ENCODE peak calls at places on chromosomes 11 and 22, in four cellular contexts. I is A549; C is prostate gland; R is activated naive CD4-positive, alpha-beta T cell. O is an unnamed sample.
A peak's percentile ranks its signal among the peaks of the same experiment; 100 is the strongest.

GRCh38 chr11:28144808-28145207 is 36.6 kb downstream of the METTL15 start:
- DNase-seq in R (no peak), C (no peak), I (no peak), O (no peak)

GRCh38 chr22:17106161-17106784 is 14.9 kb downstream of the TMEM121B start:
- DNase-seq in I (no peak), R (no peak), C (no peak), O (no peak)

GRCh38 chr11:59176330-59176729 is 4.4 kb downstream of the DTX4 start:
- DNase-seq in C (no peak), I (no peak), R (no peak), O (no peak)

GRCh38 chr11:46625406-46625805 is 8.1 kb downstream of the ATG13 start:
- DNase-seq in I (no peak), R (no peak), C (no peak), O (no peak)

GRCh38 chr11:94149435-94149834 is 20.8 kb downstream of the PANX1 start:
- DNase-seq in C (no peak), R (no peak), I (no peak), O (peak; percentile 29)

GRCh38 chr22:50665738-50666137 is 6.9 kb upstream of the SHANK3 start:
- DNase-seq in C (no peak), R (no peak), I (no peak), O (no peak)

GRCh38 chr11:122105009-122105828 is 10.8 kb downstream of the BLID start:
- DNase-seq in I (no peak), R (no peak), C (no peak), O (no peak)

GRCh38 chr11:10371926-10372641 is 67.2 kb downstream of the ADM start:
- DNase-seq in R (no peak), C (no peak), I (no peak), O (no peak)

GRCh38 chr22:45997077-45997774 is 20.3 kb upstream of the WNT7B start:
- DNase-seq in I (no peak), R (no peak), C (peak; percentile 64), O (peak; percentile 78)

GRCh38 chr22:29224121-29224858 is 18.6 kb downstream of the EMID1 start:
- DNase-seq in R (no peak), C (no peak), I (no peak), O (no peak)

GRCh38 chr11:76672431-76673163 is 2.0 kb upstream of the LRRC32 start:
- DNase-seq in R (no peak), C (no peak), I (no peak), O (peak; percentile 63)

GRCh38 chr22:27647540-27647939 is 154.0 kb downstream of the MN1 start:
- DNase-seq in R (no peak), C (no peak), I (no peak), O (no peak)

GRCh38 chr22:42156121-42156520 is 25.5 kb upstream of the CYP2D6 start:
- DNase-seq in I (no peak), C (no peak), R (no peak), O (no peak)

GRCh38 chr11:47394322-47395224 is 13.8 kb upstream of the SLC39A13 start:
- DNase-seq in I (no peak), C (no peak), R (no peak), O (no peak)

GRCh38 chr11:118135796-118136165 is 16.8 kb downstream of the SCN4B start:
- DNase-seq in R (no peak), I (no peak), C (no peak), O (no peak)

GRCh38 chr11:58629857-58630256 is 7.4 kb downstream of the CNTF start:
- DNase-seq in R (no peak), C (no peak), I (peak; percentile 61), O (peak; percentile 59)

GRCh38 chr22:24141586-24141985 is 39.7 kb upstream of the SUSD2 start:
- DNase-seq in I (no peak), C (no peak), R (no peak), O (no peak)

GRCh38 chr11:122319011-122319410 is 203.0 kb upstream of the BLID start:
- DNase-seq in C (no peak), I (no peak), R (no peak), O (no peak)

GRCh38 chr11:115930886-115931537 is 426.8 kb upstream of the CADM1 start:
- DNase-seq in I (no peak), C (no peak), R (no peak), O (no peak)

GRCh38 chr11:130634981-130635473 is 186.6 kb downstream of the ADAMTS15 start:
- DNase-seq in I (peak; percentile 27), R (no peak), C (no peak), O (peak; percentile 26)

GRCh38 chr22:24208012-24208749 is 26.9 kb downstream of the SUSD2 start:
- DNase-seq in C (peak; percentile 86), R (no peak), I (peak; percentile 96), O (peak; percentile 31)

GRCh38 chr11:80156062-80156461 is 715.2 kb upstream of the TENM4 start:
- DNase-seq in R (no peak), C (no peak), I (no peak), O (no peak)

GRCh38 chr22:40679964-40680818 is 907 bp downstream of the MCHR1 start:
- DNase-seq in C (no peak), R (no peak), I (peak; percentile 15), O (peak; percentile 61)

GRCh38 chr22:27377901-27378300 is 423.7 kb downstream of the MN1 start:
- DNase-seq in C (no peak), I (no peak), R (no peak), O (peak; percentile 73)

GRCh38 chr22:19419086-19419463 is 12.5 kb downstream of the HIRA start:
- DNase-seq in C (no peak), R (no peak), I (no peak), O (no peak)

GRCh38 chr11:9616858-9617257 is 43.4 kb downstream of the WEE1 start:
- DNase-seq in C (no peak), R (no peak), I (no peak), O (no peak)

GRCh38 chr11:64926689-64927088 is 2.2 kb downstream of the PPP2R5B start:
- DNase-seq in C (no peak), I (no peak), R (no peak), O (no peak)

GRCh38 chr11:100681064-100681502 is 6.0 kb upstream of the ARHGAP42 start:
- DNase-seq in I (peak; percentile 72), R (no peak), C (peak; percentile 25), O (peak; percentile 41)

GRCh38 chr11:3169235-3169951 is 4.3 kb upstream of the OSBPL5 start:
- DNase-seq in C (no peak), R (no peak), I (peak; percentile 31), O (peak; percentile 58)

GRCh38 chr11:86069408-86070086 is 663 bp upstream of the PICALM start:
- DNase-seq in R (no peak), C (peak; percentile 11), I (peak; percentile 86), O (peak; percentile 77)

GRCh38 chr11:33687733-33688479 is 12.7 kb downstream of the C11orf91 start:
- DNase-seq in C (peak; percentile 30), R (no peak), I (peak; percentile 76), O (peak; percentile 86)

GRCh38 chr11:126153999-126154398 is 57.5 kb downstream of the RPUSD4 start:
- DNase-seq in R (no peak), I (no peak), C (no peak), O (peak; percentile 86)

GRCh38 chr11:113382121-113382520 is 5.5 kb upstream of the ANKK1 start:
- DNase-seq in R (no peak), C (no peak), I (no peak), O (no peak)

GRCh38 chr11:12389676-12390075 is 12.3 kb downstream of the PARVA start:
- DNase-seq in R (no peak), C (no peak), I (no peak), O (no peak)

GRCh38 chr22:26700462-26700861 is 43.1 kb downstream of the MIAT start:
- DNase-seq in R (no peak), C (no peak), I (no peak), O (no peak)

GRCh38 chr11:126152586-126152985 is 58.9 kb downstream of the RPUSD4 start:
- DNase-seq in I (no peak), C (no peak), R (no peak), O (no peak)

GRCh38 chr11:19770277-19770676 is 57.6 kb downstream of the NAV2 start:
- DNase-seq in I (no peak), R (no peak), C (no peak), O (no peak)

GRCh38 chr11:67613960-67614715 is 7.4 kb downstream of the NDUFV1 start:
- DNase-seq in I (peak; percentile 46), C (no peak), R (peak; percentile 54), O (peak; percentile 82)

GRCh38 chr11:105111145-105111944 is 28.2 kb downstream of the CARD18 start:
- DNase-seq in R (no peak), I (no peak), C (no peak), O (no peak)